ENCODE peak calls at places on chromosome 15, in five cellular contexts. Q, B, J, E and Z are unnamed samples.

GRCh38 chr15:39658740-39659139 is 77.9 kb downstream of the THBS1 start:
- DNase-seq in Q (no peak), B (no peak), J (no peak), E (no peak), Z (no peak)

GRCh38 chr15:31321418-31321817 is 5.2 kb upstream of the KLF13 start:
- DNase-seq in Q (no peak), B (no peak), J (no peak), E (no peak), Z (no peak)

GRCh38 chr15:58269455-58270414 is 131.6 kb downstream of the AQP9 start:
- DNase-seq in Q (peak), B (peak), J (peak), E (peak), Z (peak)

GRCh38 chr15:28900041-28900891 is 14.5 kb downstream of the APBA2 start:
- DNase-seq in Q (no peak), B (no peak), J (no peak), E (no peak), Z (no peak)

GRCh38 chr15:73387507-73388255 is 18.9 kb upstream of the HCN4 start:
- DNase-seq in Q (no peak), B (no peak), J (no peak), E (no peak), Z (no peak)

GRCh38 chr15:72554471-72555425 is 80.6 kb downstream of the ARIH1 start:
- DNase-seq in Q (no peak), B (no peak), J (peak), E (no peak), Z (no peak)

GRCh38 chr15:46088486-46089437 is 453.9 kb downstream of the SQOR start:
- DNase-seq in Q (no peak), B (no peak), J (no peak), E (no peak), Z (no peak)

GRCh38 chr15:58932791-58933310 is 628 bp downstream of the SLTM start:
- DNase-seq in Q (peak), B (no peak), J (no peak), E (no peak), Z (no peak)

GRCh38 chr15:71802770-71803169 is 7.6 kb upstream of the NR2E3 start:
- DNase-seq in Q (no peak), B (no peak), J (no peak), E (peak), Z (no peak)

GRCh38 chr15:85741021-85741421 is 53.7 kb downstream of the KLHL25 start:
- DNase-seq in Q (peak), B (no peak), J (no peak), E (no peak), Z (no peak)

GRCh38 chr15:21262851-21263400 is 177.4 kb downstream of the POTEB3 start:
- DNase-seq in Q (peak), B (no peak), J (no peak), E (no peak), Z (no peak)

GRCh38 chr15:64681424-64682024 is 93.9 kb downstream of the RBPMS2 start:
- DNase-seq in Q (peak), B (peak), J (peak), E (peak), Z (no peak)

GRCh38 chr15:48555244-48555804 is 90.2 kb downstream of the FBN1 start:
- DNase-seq in Q (no peak), B (no peak), J (no peak), E (no peak), Z (no peak)

GRCh38 chr15:98896802-98897732 is 110.5 kb downstream of the PGPEP1L start:
- DNase-seq in Q (no peak), B (peak), J (peak), E (no peak), Z (no peak)

GRCh38 chr15:20345401-20345958 is 196.1 kb downstream of the GOLGA6L6 start:
- DNase-seq in Q (peak), B (no peak), J (no peak), E (peak), Z (no peak)

GRCh38 chr15:55003900-55004879 is 192.6 kb downstream of the RSL24D1 start:
- DNase-seq in Q (no peak), B (no peak), J (no peak), E (no peak), Z (no peak)

GRCh38 chr15:60324706-60325438 is 72.9 kb downstream of the ANXA2 start:
- DNase-seq in Q (no peak), B (no peak), J (no peak), E (no peak), Z (no peak)

GRCh38 chr15:67133738-67134576 is 68.6 kb downstream of the SMAD3 start:
- DNase-seq in Q (no peak), B (no peak), J (no peak), E (no peak), Z (no peak)

GRCh38 chr15:77013786-77014136 is 18.8 kb downstream of the PSTPIP1 start:
- DNase-seq in Q (no peak), B (peak), J (no peak), E (no peak), Z (no peak)

GRCh38 chr15:72118400-72118978 is at the start of gene SENP8:
- DNase-seq in Q (peak), B (no peak), J (no peak), E (peak), Z (no peak)

GRCh38 chr15:79682851-79683288 is 213.9 kb downstream of the MTHFS start:
- DNase-seq in Q (no peak), B (no peak), J (no peak), E (no peak), Z (no peak)

GRCh38 chr15:36004891-36005508 is 459.0 kb upstream of the DPH6 start:
- DNase-seq in Q (no peak), B (no peak), J (no peak), E (no peak), Z (no peak)

GRCh38 chr15:43550527-43551363 is 33.3 kb downstream of the MAP1A start:
- DNase-seq in Q (no peak), B (no peak), J (no peak), E (no peak), Z (no peak)

GRCh38 chr15:97995881-97996603 is 35.5 kb downstream of the ARRDC4 start:
- DNase-seq in Q (no peak), B (no peak), J (no peak), E (no peak), Z (no peak)

GRCh38 chr15:100602822-100603393 is 519 bp downstream of the ASB7 start:
- DNase-seq in Q (peak), B (no peak), J (peak), E (peak), Z (peak)

GRCh38 chr15:51878446-51879386 is 49.3 kb downstream of the TMOD3 start:
- DNase-seq in Q (no peak), B (no peak), J (no peak), E (peak), Z (no peak)

GRCh38 chr15:52112203-52112750 is 298 bp downstream of the BCL2L10 start:
- DNase-seq in Q (peak), B (no peak), J (no peak), E (no peak), Z (no peak)

GRCh38 chr15:100113351-100114075 is 228.3 kb downstream of the ADAMTS17 start:
- DNase-seq in Q (no peak), B (no peak), J (no peak), E (no peak), Z (no peak)

GRCh38 chr15:65368300-65368617 is 9.5 kb downstream of the IGDCC3 start:
- DNase-seq in Q (peak), B (no peak), J (no peak), E (no peak), Z (no peak)

GRCh38 chr15:71444866-71445590 is 329.8 kb downstream of the THSD4 start:
- DNase-seq in Q (no peak), B (no peak), J (peak), E (no peak), Z (no peak)

GRCh38 chr15:91965501-91966180 is 112.1 kb downstream of the SLCO3A1 start:
- DNase-seq in Q (no peak), B (peak), J (no peak), E (no peak), Z (no peak)

GRCh38 chr15:57555270-57555669 is 36.4 kb upstream of the MYZAP start:
- DNase-seq in Q (no peak), B (no peak), J (no peak), E (no peak), Z (no peak)

GRCh38 chr15:90037961-90038633 is 37.0 kb downstream of the ZNF710 start:
- DNase-seq in Q (no peak), B (no peak), J (peak), E (no peak), Z (peak)
- TF ChIP-seq ZBTB33 in Q (no peak), B (no peak), J (no peak), E (no peak), Z (no peak)

GRCh38 chr15:62912808-62913207 is 129.7 kb upstream of the TPM1 start:
- DNase-seq in Q (no peak), B (no peak), J (no peak), E (no peak), Z (no peak)
- TF ChIP-seq ZBTB33 in Q (no peak), B (no peak), J (no peak), E (no peak), Z (no peak)

DNA sequence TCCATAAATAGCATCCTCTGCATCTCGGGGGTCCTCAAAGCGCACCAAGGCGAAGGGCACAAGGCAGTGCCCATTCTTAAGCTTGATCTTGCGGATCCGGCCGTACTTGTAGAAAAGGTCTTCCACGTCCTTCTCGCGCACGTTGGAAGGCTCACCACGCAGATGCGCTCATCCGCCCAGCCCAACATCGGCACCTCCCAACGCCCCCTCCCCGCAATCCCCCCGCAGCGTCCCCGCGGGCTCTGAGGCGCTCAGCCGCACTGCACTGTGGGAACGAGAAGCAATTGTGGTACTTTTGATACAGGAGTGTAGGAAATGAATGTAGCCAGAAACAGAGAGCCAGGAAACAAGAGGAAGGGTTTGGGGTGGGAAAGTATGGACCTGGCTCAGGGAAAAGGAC is 17.5 kb downstream of the AP3B2 start:
- DNase-seq in Q (no peak), B (no peak), J (no peak), E (no peak), Z (no peak)
- TF ChIP-seq ZBTB33 in Q (no peak), B (no peak), J (no peak), E (no peak), Z (no peak)

DNA sequence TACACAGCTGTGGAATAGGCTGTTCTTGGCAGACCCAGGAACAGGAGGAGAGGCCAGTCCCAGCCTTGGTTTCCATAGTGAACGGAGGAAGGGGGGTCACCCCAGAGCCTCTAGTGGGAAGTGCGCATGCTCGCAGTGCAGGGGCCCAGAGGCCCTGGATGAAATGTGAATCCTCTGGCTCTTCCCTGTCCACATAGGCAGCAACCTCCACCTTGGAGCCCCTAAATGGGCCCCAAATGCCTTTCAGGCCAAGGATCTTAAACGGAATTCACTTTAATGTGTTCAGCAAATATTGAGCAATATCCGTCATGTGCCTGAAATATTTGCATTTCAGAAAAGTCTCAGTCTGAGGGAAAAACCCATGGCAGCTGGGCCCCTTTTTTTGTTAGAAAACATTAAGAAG is 3.3 kb upstream of the NDN start:
- DNase-seq in Q (peak), B (no peak), J (peak), E (no peak), Z (no peak)
- TF ChIP-seq ZBTB33 in Q (no peak), B (no peak), J (no peak), E (no peak), Z (no peak)

DNA sequence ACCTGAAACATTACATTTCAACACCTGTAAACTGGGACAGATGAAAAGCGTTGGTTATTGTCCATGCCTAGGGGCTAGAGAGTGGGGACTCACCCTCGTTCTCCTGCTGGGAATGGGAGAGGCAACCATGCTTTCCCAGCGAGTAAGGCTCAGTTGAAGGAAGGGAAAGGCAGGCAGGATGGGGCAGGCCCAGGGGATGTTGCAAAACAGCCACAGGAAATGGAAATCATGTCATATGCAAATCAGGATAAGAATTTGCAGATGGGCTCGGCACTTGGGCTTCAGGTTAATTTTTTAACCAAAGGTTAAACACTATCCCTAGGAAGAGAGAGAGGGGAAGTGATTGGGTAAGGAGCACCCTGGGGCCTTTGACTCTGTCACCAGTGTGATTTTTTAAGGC is 14.5 kb upstream of the PLA2G4E start:
- DNase-seq in Q (no peak), B (no peak), J (no peak), E (no peak), Z (peak)
- TF ChIP-seq ZBTB33 in Q (no peak), B (no peak), J (no peak), E (no peak), Z (no peak)

DNA sequence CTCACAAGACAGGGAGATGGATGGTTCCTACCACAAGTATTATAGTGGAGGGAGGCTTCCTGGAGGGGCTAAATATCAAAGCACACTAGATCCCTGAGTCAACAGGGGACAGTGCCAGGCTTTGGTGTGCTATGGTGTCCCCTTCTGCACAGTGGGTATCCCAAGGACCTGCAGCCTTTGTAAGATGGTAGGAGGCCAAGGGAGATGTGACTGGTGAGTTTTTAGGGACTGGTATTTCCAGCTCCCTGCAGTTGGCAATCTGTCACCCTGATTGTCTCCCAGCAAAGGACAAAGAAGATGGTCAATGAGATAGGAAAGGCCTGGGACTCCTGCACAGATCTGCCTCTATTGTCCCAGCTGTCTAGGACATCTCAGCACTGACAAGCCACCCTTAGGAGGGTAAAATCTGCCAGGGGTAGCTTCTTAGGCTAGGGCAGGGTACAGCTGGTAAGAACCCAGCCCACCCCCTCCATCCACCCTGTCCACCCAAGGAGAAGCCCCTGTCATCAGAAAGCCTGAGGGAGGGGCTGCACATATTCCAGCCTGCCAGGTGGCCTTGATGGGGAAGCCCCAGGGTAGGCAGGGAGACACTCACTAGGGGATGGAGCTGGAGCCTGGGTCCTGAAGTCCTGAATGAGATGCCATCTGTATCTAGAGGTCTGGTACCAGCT is 623 bp downstream of the CYP1A1 start:
- DNase-seq in Q (no peak), B (no peak), J (no peak), E (no peak), Z (no peak)
- TF ChIP-seq ZBTB33 in Q (no peak), B (no peak), J (no peak), E (no peak), Z (no peak)

DNA sequence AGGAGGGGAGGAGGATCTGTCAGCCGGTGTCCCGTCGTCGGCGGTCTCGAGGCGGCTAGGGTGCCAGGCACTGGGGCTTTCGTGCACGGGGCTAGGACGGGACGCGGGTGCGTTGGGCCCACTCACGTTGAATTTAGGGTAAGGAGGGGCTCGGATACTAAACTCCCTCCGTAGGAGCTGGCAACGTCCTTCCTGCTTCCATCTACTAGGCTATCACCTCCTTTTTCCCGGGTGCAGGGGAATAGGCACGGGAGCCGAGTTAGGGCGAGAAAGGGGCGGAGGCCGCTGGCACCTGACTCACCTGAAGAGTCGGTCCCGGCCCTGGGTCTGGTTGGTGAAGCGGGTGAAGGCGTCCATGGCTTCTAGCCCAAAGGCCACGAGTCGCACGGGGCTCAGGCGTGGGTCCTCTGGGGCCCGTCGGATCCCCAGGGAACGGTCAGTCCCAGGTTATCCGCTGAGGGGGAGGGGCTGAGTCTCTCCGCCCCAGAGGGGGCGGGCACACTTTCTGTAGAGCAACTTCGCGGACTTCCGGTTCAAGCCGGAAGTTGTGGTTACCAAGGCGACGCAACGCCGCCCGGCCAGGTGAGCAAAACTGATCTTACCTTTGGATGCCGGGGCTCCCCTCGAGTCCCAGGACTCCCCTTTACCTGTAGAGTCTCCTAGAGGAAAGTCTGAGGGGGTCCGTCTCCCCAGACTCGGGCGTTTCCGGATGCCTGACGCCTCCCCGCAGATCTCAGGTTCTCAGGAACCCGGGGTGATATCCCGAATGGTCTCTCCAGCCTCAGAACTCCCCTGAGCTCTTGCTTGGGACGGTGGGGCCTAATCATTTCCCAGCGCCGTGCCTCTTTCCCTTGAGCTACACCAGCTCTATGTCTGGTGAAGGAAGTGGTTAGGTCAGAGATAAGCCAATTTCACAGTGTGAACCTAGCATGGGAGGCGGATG is at the start of the genes PEX11A and WDR93:
- DNase-seq in Q (peak), B (peak), J (peak), E (no peak), Z (peak)
- TF ChIP-seq ZBTB33 in Q (no peak), B (no peak), J (no peak), E (no peak), Z (no peak)